ENCODE peak calls at places on chromosomes 1 and 21, in four cellular contexts. One of them, this sample, is unnamed.

GRCh38 chr1:109151146-109151545 is 37.2 kb downstream of the ELAPOR1 start:
- ATAC-seq in stimulated activated effector memory CD8-positive, alpha-beta T cell treated with anti-CD3 and anti-CD28 coated beads, Interleukin-12 subunit alpha, Interleukin-12 subunit beta, amount 100 ng/mL, for 72 hours: no peak
- ATAC-seq in GM12878: no peak
- ATAC-seq in activated naive CD4-positive, alpha-beta T cell treated with anti-CD3 and anti-CD28 coated beads, Interleukin-2, amount 50 U/mL, for 72 hours: no peak
- ATAC-seq in this sample: peak

GRCh38 chr21:37153193-37153934 is 80.3 kb downstream of the TTC3 start:
- ATAC-seq in GM12878: no peak
- ATAC-seq in activated naive CD4-positive, alpha-beta T cell treated with anti-CD3 and anti-CD28 coated beads, Interleukin-2, amount 50 U/mL, for 72 hours: no peak
- ATAC-seq in stimulated activated effector memory CD8-positive, alpha-beta T cell treated with anti-CD3 and anti-CD28 coated beads, Interleukin-12 subunit alpha, Interleukin-12 subunit beta, amount 100 ng/mL, for 72 hours: no peak
- ATAC-seq in this sample: peak

GRCh38 chr21:16280731-16281130 is 550.9 kb downstream of the USP25 start:
- ATAC-seq in stimulated activated effector memory CD8-positive, alpha-beta T cell treated with anti-CD3 and anti-CD28 coated beads, Interleukin-12 subunit alpha, Interleukin-12 subunit beta, amount 100 ng/mL, for 72 hours: no peak
- ATAC-seq in activated naive CD4-positive, alpha-beta T cell treated with anti-CD3 and anti-CD28 coated beads, Interleukin-2, amount 50 U/mL, for 72 hours: no peak
- ATAC-seq in GM12878: no peak
- ATAC-seq in this sample: no peak

GRCh38 chr1:66231162-66232077 is 302.5 kb upstream of the SGIP1 start:
- ATAC-seq in stimulated activated effector memory CD8-positive, alpha-beta T cell treated with anti-CD3 and anti-CD28 coated beads, Interleukin-12 subunit alpha, Interleukin-12 subunit beta, amount 100 ng/mL, for 72 hours: peak
- ATAC-seq in activated naive CD4-positive, alpha-beta T cell treated with anti-CD3 and anti-CD28 coated beads, Interleukin-2, amount 50 U/mL, for 72 hours: peak
- ATAC-seq in GM12878: no peak
- ATAC-seq in this sample: peak

GRCh38 chr1:114033219-114033706 is 54.0 kb downstream of the OLFML3 start:
- ATAC-seq in GM12878: peak
- ATAC-seq in activated naive CD4-positive, alpha-beta T cell treated with anti-CD3 and anti-CD28 coated beads, Interleukin-2, amount 50 U/mL, for 72 hours: no peak
- ATAC-seq in stimulated activated effector memory CD8-positive, alpha-beta T cell treated with anti-CD3 and anti-CD28 coated beads, Interleukin-12 subunit alpha, Interleukin-12 subunit beta, amount 100 ng/mL, for 72 hours: peak
- ATAC-seq in this sample: peak

GRCh38 chr21:18041012-18041411 is 203.6 kb upstream of the CHODL start:
- ATAC-seq in stimulated activated effector memory CD8-positive, alpha-beta T cell treated with anti-CD3 and anti-CD28 coated beads, Interleukin-12 subunit alpha, Interleukin-12 subunit beta, amount 100 ng/mL, for 72 hours: peak
- ATAC-seq in GM12878: peak
- ATAC-seq in activated naive CD4-positive, alpha-beta T cell treated with anti-CD3 and anti-CD28 coated beads, Interleukin-2, amount 50 U/mL, for 72 hours: no peak
- ATAC-seq in this sample: no peak

GRCh38 chr1:239819756-239820155 is 271.9 kb upstream of the FMN2 start:
- ATAC-seq in GM12878: no peak
- ATAC-seq in activated naive CD4-positive, alpha-beta T cell treated with anti-CD3 and anti-CD28 coated beads, Interleukin-2, amount 50 U/mL, for 72 hours: no peak
- ATAC-seq in stimulated activated effector memory CD8-positive, alpha-beta T cell treated with anti-CD3 and anti-CD28 coated beads, Interleukin-12 subunit alpha, Interleukin-12 subunit beta, amount 100 ng/mL, for 72 hours: no peak
- ATAC-seq in this sample: no peak

GRCh38 chr1:25797939-25798338 is 2.1 kb upstream of the SELENON start:
- ATAC-seq in activated naive CD4-positive, alpha-beta T cell treated with anti-CD3 and anti-CD28 coated beads, Interleukin-2, amount 50 U/mL, for 72 hours: no peak
- ATAC-seq in stimulated activated effector memory CD8-positive, alpha-beta T cell treated with anti-CD3 and anti-CD28 coated beads, Interleukin-12 subunit alpha, Interleukin-12 subunit beta, amount 100 ng/mL, for 72 hours: no peak
- ATAC-seq in GM12878: peak
- ATAC-seq in this sample: peak

GRCh38 chr21:15682977-15683376 is 46.8 kb upstream of the USP25 start:
- ATAC-seq in GM12878: no peak
- ATAC-seq in stimulated activated effector memory CD8-positive, alpha-beta T cell treated with anti-CD3 and anti-CD28 coated beads, Interleukin-12 subunit alpha, Interleukin-12 subunit beta, amount 100 ng/mL, for 72 hours: peak
- ATAC-seq in activated naive CD4-positive, alpha-beta T cell treated with anti-CD3 and anti-CD28 coated beads, Interleukin-2, amount 50 U/mL, for 72 hours: peak
- ATAC-seq in this sample: no peak

GRCh38 chr1:110390096-110390495 is 730 bp downstream of the SLC16A4 start:
- ATAC-seq in activated naive CD4-positive, alpha-beta T cell treated with anti-CD3 and anti-CD28 coated beads, Interleukin-2, amount 50 U/mL, for 72 hours: no peak
- ATAC-seq in stimulated activated effector memory CD8-positive, alpha-beta T cell treated with anti-CD3 and anti-CD28 coated beads, Interleukin-12 subunit alpha, Interleukin-12 subunit beta, amount 100 ng/mL, for 72 hours: no peak
- ATAC-seq in GM12878: no peak
- ATAC-seq in this sample: peak

GRCh38 chr1:51192213-51192843 is 43.7 kb upstream of the RNF11 start:
- ATAC-seq in GM12878: peak
- ATAC-seq in stimulated activated effector memory CD8-positive, alpha-beta T cell treated with anti-CD3 and anti-CD28 coated beads, Interleukin-12 subunit alpha, Interleukin-12 subunit beta, amount 100 ng/mL, for 72 hours: no peak
- ATAC-seq in activated naive CD4-positive, alpha-beta T cell treated with anti-CD3 and anti-CD28 coated beads, Interleukin-2, amount 50 U/mL, for 72 hours: peak
- ATAC-seq in this sample: peak

GRCh38 chr1:231853588-231854207 is 227.1 kb downstream of the DISC1 start:
- ATAC-seq in stimulated activated effector memory CD8-positive, alpha-beta T cell treated with anti-CD3 and anti-CD28 coated beads, Interleukin-12 subunit alpha, Interleukin-12 subunit beta, amount 100 ng/mL, for 72 hours: no peak
- ATAC-seq in GM12878: no peak
- ATAC-seq in activated naive CD4-positive, alpha-beta T cell treated with anti-CD3 and anti-CD28 coated beads, Interleukin-2, amount 50 U/mL, for 72 hours: no peak
- ATAC-seq in this sample: no peak

GRCh38 chr1:234926574-234927311 is 201.9 kb downstream of the TOMM20 start:
- ATAC-seq in GM12878: peak
- ATAC-seq in activated naive CD4-positive, alpha-beta T cell treated with anti-CD3 and anti-CD28 coated beads, Interleukin-2, amount 50 U/mL, for 72 hours: peak
- ATAC-seq in stimulated activated effector memory CD8-positive, alpha-beta T cell treated with anti-CD3 and anti-CD28 coated beads, Interleukin-12 subunit alpha, Interleukin-12 subunit beta, amount 100 ng/mL, for 72 hours: peak
- ATAC-seq in this sample: no peak

GRCh38 chr1:101438359-101438758 is 201.5 kb downstream of the S1PR1 start:
- ATAC-seq in activated naive CD4-positive, alpha-beta T cell treated with anti-CD3 and anti-CD28 coated beads, Interleukin-2, amount 50 U/mL, for 72 hours: no peak
- ATAC-seq in GM12878: peak
- ATAC-seq in stimulated activated effector memory CD8-positive, alpha-beta T cell treated with anti-CD3 and anti-CD28 coated beads, Interleukin-12 subunit alpha, Interleukin-12 subunit beta, amount 100 ng/mL, for 72 hours: no peak
- ATAC-seq in this sample: peak

GRCh38 chr1:27331922-27332321 is 9.9 kb upstream of the SYTL1 start:
- ATAC-seq in stimulated activated effector memory CD8-positive, alpha-beta T cell treated with anti-CD3 and anti-CD28 coated beads, Interleukin-12 subunit alpha, Interleukin-12 subunit beta, amount 100 ng/mL, for 72 hours: no peak
- ATAC-seq in activated naive CD4-positive, alpha-beta T cell treated with anti-CD3 and anti-CD28 coated beads, Interleukin-2, amount 50 U/mL, for 72 hours: no peak
- ATAC-seq in GM12878: no peak
- ATAC-seq in this sample: no peak

GRCh38 chr1:219041819-219042218 is 131.9 kb upstream of the LYPLAL1 start:
- ATAC-seq in stimulated activated effector memory CD8-positive, alpha-beta T cell treated with anti-CD3 and anti-CD28 coated beads, Interleukin-12 subunit alpha, Interleukin-12 subunit beta, amount 100 ng/mL, for 72 hours: no peak
- ATAC-seq in activated naive CD4-positive, alpha-beta T cell treated with anti-CD3 and anti-CD28 coated beads, Interleukin-2, amount 50 U/mL, for 72 hours: no peak
- ATAC-seq in GM12878: no peak
- ATAC-seq in this sample: no peak

GRCh38 chr21:25560151-25560783 is 47.0 kb downstream of the MRPL39 start:
- ATAC-seq in activated naive CD4-positive, alpha-beta T cell treated with anti-CD3 and anti-CD28 coated beads, Interleukin-2, amount 50 U/mL, for 72 hours: no peak
- ATAC-seq in stimulated activated effector memory CD8-positive, alpha-beta T cell treated with anti-CD3 and anti-CD28 coated beads, Interleukin-12 subunit alpha, Interleukin-12 subunit beta, amount 100 ng/mL, for 72 hours: no peak
- ATAC-seq in GM12878: no peak
- ATAC-seq in this sample: no peak

GRCh38 chr1:205961970-205962820 is 18.9 kb upstream of the SLC26A9 start:
- ATAC-seq in stimulated activated effector memory CD8-positive, alpha-beta T cell treated with anti-CD3 and anti-CD28 coated beads, Interleukin-12 subunit alpha, Interleukin-12 subunit beta, amount 100 ng/mL, for 72 hours: no peak
- ATAC-seq in GM12878: no peak
- ATAC-seq in activated naive CD4-positive, alpha-beta T cell treated with anti-CD3 and anti-CD28 coated beads, Interleukin-2, amount 50 U/mL, for 72 hours: no peak
- ATAC-seq in this sample: no peak

GRCh38 chr1:31523769-31524168 is 52.5 kb upstream of the TINAGL1 start:
- ATAC-seq in GM12878: peak
- ATAC-seq in activated naive CD4-positive, alpha-beta T cell treated with anti-CD3 and anti-CD28 coated beads, Interleukin-2, amount 50 U/mL, for 72 hours: peak
- ATAC-seq in stimulated activated effector memory CD8-positive, alpha-beta T cell treated with anti-CD3 and anti-CD28 coated beads, Interleukin-12 subunit alpha, Interleukin-12 subunit beta, amount 100 ng/mL, for 72 hours: peak
- ATAC-seq in this sample: no peak

GRCh38 chr1:46070164-46070814 is 62.1 kb downstream of the PIK3R3 start:
- ATAC-seq in stimulated activated effector memory CD8-positive, alpha-beta T cell treated with anti-CD3 and anti-CD28 coated beads, Interleukin-12 subunit alpha, Interleukin-12 subunit beta, amount 100 ng/mL, for 72 hours: no peak
- ATAC-seq in GM12878: no peak
- ATAC-seq in activated naive CD4-positive, alpha-beta T cell treated with anti-CD3 and anti-CD28 coated beads, Interleukin-2, amount 50 U/mL, for 72 hours: no peak
- ATAC-seq in this sample: no peak

GRCh38 chr21:36186506-36187399 is 30.1 kb downstream of the DOP1B start:
- ATAC-seq in GM12878: no peak
- ATAC-seq in activated naive CD4-positive, alpha-beta T cell treated with anti-CD3 and anti-CD28 coated beads, Interleukin-2, amount 50 U/mL, for 72 hours: no peak
- ATAC-seq in stimulated activated effector memory CD8-positive, alpha-beta T cell treated with anti-CD3 and anti-CD28 coated beads, Interleukin-12 subunit alpha, Interleukin-12 subunit beta, amount 100 ng/mL, for 72 hours: no peak
- ATAC-seq in this sample: no peak

GRCh38 chr1:97925161-97925560 is 4.3 kb upstream of the DPYD start:
- ATAC-seq in activated naive CD4-positive, alpha-beta T cell treated with anti-CD3 and anti-CD28 coated beads, Interleukin-2, amount 50 U/mL, for 72 hours: no peak
- ATAC-seq in stimulated activated effector memory CD8-positive, alpha-beta T cell treated with anti-CD3 and anti-CD28 coated beads, Interleukin-12 subunit alpha, Interleukin-12 subunit beta, amount 100 ng/mL, for 72 hours: no peak
- ATAC-seq in GM12878: no peak
- ATAC-seq in this sample: no peak

GRCh38 chr1:197838836-197839235 is 63.6 kb upstream of the DENND1B start:
- ATAC-seq in activated naive CD4-positive, alpha-beta T cell treated with anti-CD3 and anti-CD28 coated beads, Interleukin-2, amount 50 U/mL, for 72 hours: no peak
- ATAC-seq in GM12878: no peak
- ATAC-seq in stimulated activated effector memory CD8-positive, alpha-beta T cell treated with anti-CD3 and anti-CD28 coated beads, Interleukin-12 subunit alpha, Interleukin-12 subunit beta, amount 100 ng/mL, for 72 hours: peak
- ATAC-seq in this sample: peak

GRCh38 chr1:108190686-108191416 is 9.3 kb downstream of the SLC25A24 start:
- ATAC-seq in GM12878: peak
- ATAC-seq in stimulated activated effector memory CD8-positive, alpha-beta T cell treated with anti-CD3 and anti-CD28 coated beads, Interleukin-12 subunit alpha, Interleukin-12 subunit beta, amount 100 ng/mL, for 72 hours: no peak
- ATAC-seq in activated naive CD4-positive, alpha-beta T cell treated with anti-CD3 and anti-CD28 coated beads, Interleukin-2, amount 50 U/mL, for 72 hours: no peak
- ATAC-seq in this sample: no peak

GRCh38 chr1:4306559-4307467 is 347.6 kb upstream of the AJAP1 start:
- ATAC-seq in GM12878: no peak
- ATAC-seq in activated naive CD4-positive, alpha-beta T cell treated with anti-CD3 and anti-CD28 coated beads, Interleukin-2, amount 50 U/mL, for 72 hours: no peak
- ATAC-seq in stimulated activated effector memory CD8-positive, alpha-beta T cell treated with anti-CD3 and anti-CD28 coated beads, Interleukin-12 subunit alpha, Interleukin-12 subunit beta, amount 100 ng/mL, for 72 hours: no peak
- ATAC-seq in this sample: no peak

GRCh38 chr1:225890346-225891228 is 1.6 kb upstream of the LEFTY1 start:
- ATAC-seq in stimulated activated effector memory CD8-positive, alpha-beta T cell treated with anti-CD3 and anti-CD28 coated beads, Interleukin-12 subunit alpha, Interleukin-12 subunit beta, amount 100 ng/mL, for 72 hours: no peak
- ATAC-seq in GM12878: no peak
- ATAC-seq in activated naive CD4-positive, alpha-beta T cell treated with anti-CD3 and anti-CD28 coated beads, Interleukin-2, amount 50 U/mL, for 72 hours: no peak
- ATAC-seq in this sample: no peak

GRCh38 chr1:167373398-167373797 is 144.9 kb downstream of the CD247 start:
- ATAC-seq in stimulated activated effector memory CD8-positive, alpha-beta T cell treated with anti-CD3 and anti-CD28 coated beads, Interleukin-12 subunit alpha, Interleukin-12 subunit beta, amount 100 ng/mL, for 72 hours: no peak
- ATAC-seq in activated naive CD4-positive, alpha-beta T cell treated with anti-CD3 and anti-CD28 coated beads, Interleukin-2, amount 50 U/mL, for 72 hours: no peak
- ATAC-seq in GM12878: no peak
- ATAC-seq in this sample: peak

GRCh38 chr1:156626079-156626438 is 6.8 kb downstream of the HAPLN2 start:
- ATAC-seq in stimulated activated effector memory CD8-positive, alpha-beta T cell treated with anti-CD3 and anti-CD28 coated beads, Interleukin-12 subunit alpha, Interleukin-12 subunit beta, amount 100 ng/mL, for 72 hours: no peak
- ATAC-seq in activated naive CD4-positive, alpha-beta T cell treated with anti-CD3 and anti-CD28 coated beads, Interleukin-2, amount 50 U/mL, for 72 hours: no peak
- ATAC-seq in GM12878: no peak
- ATAC-seq in this sample: no peak

GRCh38 chr1:238950786-238951185 is 435.6 kb upstream of the CHRM3 start:
- ATAC-seq in activated naive CD4-positive, alpha-beta T cell treated with anti-CD3 and anti-CD28 coated beads, Interleukin-2, amount 50 U/mL, for 72 hours: no peak
- ATAC-seq in stimulated activated effector memory CD8-positive, alpha-beta T cell treated with anti-CD3 and anti-CD28 coated beads, Interleukin-12 subunit alpha, Interleukin-12 subunit beta, amount 100 ng/mL, for 72 hours: no peak
- ATAC-seq in GM12878: peak
- ATAC-seq in this sample: no peak

This sample was measured in SK-N-SH treated with all-trans-retinoic acid at 6 μM for 48 hours.